ENCODE peak calls at places on chromosomes 5 and 9, in six cellular contexts. Y, P, T, I, L and K are unnamed samples.

GRCh38 chr5:33761139-33761538 is 130.7 kb downstream of the ADAMTS12 start:
- DNase-seq in Y (no peak), P (no peak), T (no peak), L (no peak), I (no peak), K (no peak)

GRCh38 chr5:122228728-122229392 is 83.2 kb upstream of the SNCAIP start:
- DNase-seq in Y (no peak), L (no peak), I (no peak), P (no peak), T (no peak), K (no peak)

GRCh38 chr9:137190315-137190853 is 1.9 kb downstream of the SSNA1 start:
- DNase-seq in I (no peak), P (no peak), L (no peak), T (no peak), Y (no peak), K (no peak)

GRCh38 chr9:113011911-113012381 is at the start of gene ZNF883:
- DNase-seq in I (peak; percentile 59), Y (no peak), P (no peak), T (no peak), L (peak; percentile 40), K (no peak)

GRCh38 chr9:29701536-29701935 is 2128.3 kb upstream of the C9orf72 start:
- DNase-seq in T (no peak), Y (peak; percentile 8), I (no peak), P (no peak), L (no peak), K (no peak)

GRCh38 chr9:38289486-38290275 is 102.8 kb upstream of the ALDH1B1 start:
- DNase-seq in L (no peak), Y (no peak), P (no peak), T (no peak), I (no peak), K (no peak)

GRCh38 chr9:129547063-129547462 is 73.8 kb downstream of the C9orf50 start:
- DNase-seq in P (no peak), Y (no peak), I (no peak), T (no peak), L (no peak), K (no peak)

GRCh38 chr5:147751156-147751830 is 31.2 kb downstream of the JAKMIP2 start:
- DNase-seq in Y (no peak), I (no peak), T (no peak), L (peak; percentile 21), P (no peak), K (no peak)

GRCh38 chr5:142680605-142681259 is 5.2 kb downstream of the FGF1 start:
- DNase-seq in T (no peak), P (no peak), I (no peak), Y (peak; percentile 30), L (no peak), K (no peak)

GRCh38 chr9:32136700-32137339 is 247.6 kb upstream of the ACO1 start:
- DNase-seq in T (no peak), P (no peak), I (no peak), L (no peak), Y (no peak), K (no peak)